ENCODE peak calls at places on chromosomes 13 and 19, in six cellular contexts. Y is NCI-H1694; S is T-helper 1 cell; P is fibroblast of lung; W is stimulated activated CD8-positive, alpha-beta memory T cell treated with anti-CD3 and anti-CD28 coated beads, Interleukin-4, amount 100 ng/mL, for 48 hours; F is NCI-H1417 treated with DMSO at 0.1 percent for 48 hours. I is an unnamed sample.

GRCh38 chr13:35475131-35475959 is 1.1 kb downstream of the MAB21L1 start:
- DNase-seq in S (no peak), W (no peak), F (no peak), Y (no peak), P (peak; percentile 41), I (no peak)

GRCh38 chr13:90070837-90071525 is 1276.5 kb upstream of the MIR17HG start:
- DNase-seq in Y (no peak), S (no peak), P (no peak), F (no peak), W (no peak), I (no peak)

GRCh38 chr13:59774511-59774911 is 389.2 kb downstream of the DIAPH3 start:
- DNase-seq in Y (no peak), S (no peak), W (no peak), P (peak; percentile 77), F (no peak), I (no peak)

GRCh38 chr13:51793570-51794273 is 10.2 kb downstream of the DHRS12 start:
- DNase-seq in S (no peak), F (no peak), W (peak; percentile 66), P (peak; percentile 79), Y (no peak), I (no peak)

GRCh38 chr19:13633109-13633508 is 126.8 kb upstream of the CACNA1A start:
- DNase-seq in S (no peak), F (peak; percentile 98), W (no peak), Y (peak; percentile 91), P (peak; percentile 95), I (peak; percentile 98)

GRCh38 chr13:73717632-73718031 is 416.6 kb downstream of the KLF12 start:
- DNase-seq in Y (no peak), F (no peak), W (no peak), P (peak; percentile 39), S (no peak), I (no peak)

GRCh38 chr13:32445461-32445860 is 17.5 kb upstream of the N4BP2L1 start:
- DNase-seq in F (no peak), P (no peak), W (no peak), Y (no peak), S (no peak), I (no peak)

GRCh38 chr19:34733266-34733825 is 697 bp upstream of the ZNF181 start:
- DNase-seq in W (no peak), P (no peak), S (no peak), F (no peak), Y (peak; percentile 52), I (no peak)

GRCh38 chr13:49113526-49114286 is 106.4 kb upstream of the MLNR start:
- DNase-seq in P (peak; percentile 68), S (no peak), W (no peak), F (no peak), Y (no peak), I (no peak)

GRCh38 chr19:7294571-7295212 is 478 bp upstream of the INSR start:
- DNase-seq in P (peak; percentile 35), S (no peak), Y (no peak), W (peak; percentile 40), F (peak; percentile 74), I (peak; percentile 2)

GRCh38 chr19:19105365-19106060 is 32.8 kb downstream of the TMEM161A start:
- DNase-seq in W (no peak), S (no peak), F (no peak), Y (no peak), P (peak; percentile 55), I (no peak)

GRCh38 chr19:55086730-55087541 is 11.3 kb downstream of the EPS8L1 start:
- DNase-seq in S (peak; percentile 33), F (no peak), P (peak; percentile 92), W (peak; percentile 79), Y (peak; percentile 89), I (no peak)

GRCh38 chr19:36041831-36042230 is 9.2 kb upstream of the CLIP3 start:
- DNase-seq in W (no peak), F (no peak), P (peak; percentile 79), S (no peak), Y (no peak), I (no peak)

GRCh38 chr19:22260499-22260898 is 25.7 kb upstream of the ZNF729 start:
- DNase-seq in F (no peak), P (no peak), Y (no peak), W (no peak), S (no peak), I (no peak)

GRCh38 chr19:46387713-46388130 is 25.6 kb downstream of the CCDC8 start:
- DNase-seq in S (no peak), P (no peak), F (no peak), W (no peak), Y (no peak), I (no peak)

GRCh38 chr19:46878613-46879375 is 18.0 kb downstream of the ARHGAP35 start:
- DNase-seq in S (no peak), P (peak; percentile 77), F (no peak), W (no peak), Y (no peak), I (no peak)

GRCh38 chr19:47122359-47123335 is 8.0 kb upstream of the SAE1 start:
- DNase-seq in S (no peak), F (no peak), Y (no peak), W (no peak), P (peak; percentile 52), I (no peak)

GRCh38 chr13:81540777-81541176 is 1199.9 kb upstream of the SPRY2 start:
- DNase-seq in S (no peak), Y (no peak), P (peak; percentile 4), W (no peak), F (no peak), I (no peak)

GRCh38 chr19:49968279-49968922 is 7.4 kb upstream of the SIGLEC11 start:
- DNase-seq in S (no peak), Y (no peak), P (no peak), F (no peak), W (no peak), I (no peak)

GRCh38 chr13:32008518-32009175 is 22.9 kb upstream of the FRY start:
- DNase-seq in S (no peak), F (no peak), W (no peak), P (no peak), Y (no peak), I (no peak)

GRCh38 chr13:37143901-37144300 is 38.4 kb upstream of the CSNK1A1L start:
- DNase-seq in Y (no peak), S (no peak), P (peak; percentile 26), F (no peak), W (no peak), I (no peak)

GRCh38 chr19:4108767-4109625 is 14.9 kb downstream of the MAP2K2 start:
- DNase-seq in S (peak; percentile 40), P (no peak), Y (no peak), W (peak; percentile 69), F (no peak), I (no peak)

I was measured in NCI-H2081 treated with DMSO at 0.1 percent for 48 hours.